ENCODE peak calls at places on chromosomes 2 and 18, in four cellular contexts. R, T, D and M are unnamed samples.

GRCh38 chr2:101395545-101396351 is 8.4 kb upstream of the CREG2 start:
- DNase-seq in R (no peak), T (no peak), D (no peak), M (peak)

GRCh38 chr18:7221424-7222155 is 9.3 kb upstream of the LRRC30 start:
- DNase-seq in R (peak), T (peak), D (peak), M (peak)

GRCh38 chr2:41791523-41791922 is 256.3 kb upstream of the PKDCC start:
- DNase-seq in R (no peak), T (peak), D (no peak), M (peak)

GRCh38 chr2:65043001-65043400 is 13.2 kb upstream of the CEP68 start:
- DNase-seq in R (no peak), T (no peak), D (no peak), M (no peak)

GRCh38 chr18:48735856-48736255 is 197.0 kb downstream of the CTIF start:
- DNase-seq in R (no peak), T (no peak), D (no peak), M (no peak)

GRCh38 chr2:128324897-128325410 is 6.3 kb upstream of the HS6ST1 start:
- DNase-seq in R (no peak), T (no peak), D (no peak), M (no peak)

GRCh38 chr2:132038179-132038882 is 123.4 kb downstream of the ANKRD30BL start:
- DNase-seq in R (peak), T (no peak), D (no peak), M (peak)

GRCh38 chr2:64262816-64263215 is 118.6 kb upstream of the PELI1 start:
- DNase-seq in R (no peak), T (no peak), D (no peak), M (no peak)

GRCh38 chr2:221552282-221552681 is 19.8 kb downstream of the EPHA4 start:
- DNase-seq in R (no peak), T (no peak), D (no peak), M (no peak)

GRCh38 chr2:230614913-230615332 is 97.7 kb upstream of the CAB39 start:
- DNase-seq in R (no peak), T (no peak), D (peak), M (no peak)

GRCh38 chr2:45103351-45104145 is 94.3 kb upstream of the SIX2 start:
- DNase-seq in R (no peak), T (no peak), D (no peak), M (no peak)

GRCh38 chr2:100818606-100819364 is 1.2 kb upstream of the NPAS2 start:
- DNase-seq in R (no peak), T (peak), D (no peak), M (peak)

GRCh38 chr18:35682282-35682867 is 100.8 kb downstream of the GALNT1 start:
- DNase-seq in R (no peak), T (no peak), D (no peak), M (no peak)

GRCh38 chr18:36580266-36580665 is 248.5 kb downstream of the TPGS2 start:
- DNase-seq in R (no peak), T (no peak), D (no peak), M (no peak)

GRCh38 chr2:101396352-101396717 is 9.0 kb upstream of the CREG2 start:
- DNase-seq in R (no peak), T (peak), D (no peak), M (no peak)

GRCh38 chr2:241772063-241772499 is 4.5 kb upstream of the GAL3ST2 start:
- DNase-seq in R (no peak), T (peak), D (peak), M (no peak)

GRCh38 chr18:48629730-48630324 is 91.0 kb downstream of the CTIF start:
- DNase-seq in R (no peak), T (peak), D (no peak), M (no peak)

GRCh38 chr2:217325251-217325650 is 465.4 kb upstream of the TNP1 start:
- DNase-seq in R (no peak), T (peak), D (no peak), M (no peak)

GRCh38 chr2:29589440-29590103 is 331.8 kb downstream of the ALK start:
- DNase-seq in R (no peak), T (no peak), D (no peak), M (no peak)

GRCh38 chr2:62456721-62457539 is 49.1 kb downstream of the TMEM17 start:
- DNase-seq in R (peak), T (peak), D (no peak), M (peak)

GRCh38 chr2:147623328-147623727 is 221.5 kb upstream of the ACVR2A start:
- DNase-seq in R (no peak), T (no peak), D (no peak), M (no peak)

GRCh38 chr2:171056307-171056706 is 104.4 kb downstream of the TLK1 start:
- DNase-seq in R (no peak), T (no peak), D (no peak), M (no peak)
- TF ChIP-seq TCF7 in R (no peak), T (no peak), D (no peak), M (no peak)

GRCh38 chr2:185806783-185807182 is 68.2 kb downstream of the FSIP2 start:
- DNase-seq in R (no peak), T (no peak), D (no peak), M (no peak)

GRCh38 chr2:185813707-185814106 is 75.1 kb downstream of the FSIP2 start:
- DNase-seq in R (no peak), T (peak), D (no peak), M (no peak)

GRCh38 chr2:185807351-185807750 is 68.7 kb downstream of the FSIP2 start:
- DNase-seq in R (no peak), T (no peak), D (no peak), M (no peak)

DNA sequence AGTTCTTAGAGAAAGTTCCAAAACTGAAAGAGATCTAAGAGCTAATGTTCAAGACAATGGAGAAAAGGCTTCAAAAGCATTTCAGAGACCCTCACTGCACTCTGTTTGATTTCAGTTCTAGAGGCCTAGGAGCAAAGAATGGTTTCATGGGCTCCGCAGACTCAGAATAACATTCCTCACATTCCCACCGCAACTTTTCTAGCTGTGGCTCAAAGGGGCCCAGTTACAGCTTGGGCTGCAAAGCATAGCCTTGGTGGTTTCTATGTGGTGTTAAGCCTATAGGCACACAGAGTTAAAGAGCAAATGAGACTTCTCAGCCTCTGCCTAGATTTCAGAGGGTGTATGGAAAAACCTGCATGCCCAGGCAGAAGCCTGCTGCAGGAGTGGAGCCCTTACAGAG is 73.0 kb downstream of the FSIP2 start:
- DNase-seq in R (no peak), T (peak), D (no peak), M (peak)
- TF ChIP-seq TCF7 in R (no peak), T (no peak), D (no peak), M (no peak)

DNA sequence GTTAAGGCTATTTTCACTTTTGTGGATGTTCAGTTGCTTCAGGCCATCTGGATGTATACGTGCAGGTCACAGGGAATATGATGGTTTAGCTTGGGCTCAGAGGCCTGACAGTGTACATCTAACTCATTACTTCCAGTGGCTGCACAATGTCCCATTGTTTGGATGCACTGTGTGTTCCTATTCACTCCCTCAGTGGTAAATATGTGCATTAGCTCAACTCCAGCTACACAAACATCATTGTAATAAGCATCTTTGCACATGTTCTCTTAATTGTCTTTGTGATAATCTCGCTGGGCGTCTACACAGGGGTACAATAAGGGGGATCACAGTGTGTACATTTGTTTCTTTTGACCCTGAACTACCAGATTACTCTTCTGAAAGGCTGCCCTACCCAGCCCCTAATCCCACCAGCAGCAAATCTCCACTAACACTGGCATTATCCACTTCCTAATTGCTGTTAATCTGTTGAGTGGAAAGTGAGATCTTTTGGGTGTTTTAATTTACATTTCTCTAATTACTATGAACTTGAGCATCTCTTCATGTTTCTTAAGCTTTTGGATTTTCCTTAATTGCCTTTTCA is 56.1 kb upstream of the POLE4 start:
- DNase-seq in R (no peak), T (peak), D (no peak), M (no peak)
- TF ChIP-seq TCF7 in R (no peak), T (no peak), D (no peak), M (no peak)

DNA sequence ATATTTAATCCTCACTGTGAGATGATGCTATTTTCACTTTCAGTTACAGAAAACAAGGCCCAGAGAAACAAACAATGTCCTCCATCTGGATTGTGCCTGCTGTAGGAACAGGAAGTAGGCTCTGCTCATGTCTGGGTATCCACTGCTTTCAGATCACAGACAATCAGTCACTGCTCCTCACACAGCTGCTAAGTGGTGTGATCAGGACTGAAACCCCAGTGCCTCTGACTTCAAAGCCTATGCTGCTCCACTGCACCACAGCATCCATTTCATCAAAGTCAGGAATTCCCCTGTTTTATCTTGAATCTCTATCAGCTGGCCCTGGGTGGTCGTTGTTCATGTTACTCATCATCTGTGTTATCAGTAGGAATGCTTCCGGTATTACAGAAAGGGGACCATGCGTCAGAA is 303.8 kb upstream of the TRIB2 start:
- DNase-seq in R (no peak), T (no peak), D (peak), M (no peak)
- TF ChIP-seq TCF7 in R (no peak), T (no peak), D (peak), M (no peak)

GRCh38 chr18:10477121-10477862 is 22.9 kb downstream of the APCDD1 start:
- DNase-seq in R (no peak), T (no peak), D (no peak), M (no peak)
- TF ChIP-seq TCF7 in R (no peak), T (no peak), D (no peak), M (no peak)